ENCODE peak calls at places on chromosome 14, in four cellular contexts. One of them, this sample, is unnamed.

GRCh38 chr14:105006831-105007592 is 13.9 kb downstream of the CDCA4 start:
- ATAC-seq in GM23338: peak
- ATAC-seq in upper lobe of left lung: no peak
- ATAC-seq in Panc1: peak
- ATAC-seq in this sample: no peak

GRCh38 chr14:92481811-92482559 is 31.6 kb upstream of the RIN3 start:
- ATAC-seq in GM23338: no peak
- ATAC-seq in Panc1: no peak
- ATAC-seq in upper lobe of left lung: no peak
- ATAC-seq in this sample: no peak

GRCh38 chr14:70999117-70999516 is 91.9 kb downstream of the PCNX1 start:
- ATAC-seq in Panc1: no peak
- ATAC-seq in upper lobe of left lung: no peak
- ATAC-seq in GM23338: no peak
- ATAC-seq in this sample: no peak

GRCh38 chr14:68191567-68192321 is 372.2 kb downstream of the RAD51B start:
- ATAC-seq in Panc1: no peak
- ATAC-seq in GM23338: no peak
- ATAC-seq in upper lobe of left lung: peak
- ATAC-seq in this sample: peak

GRCh38 chr14:59342516-59343484 is 122.4 kb downstream of the GPR135 start:
- ATAC-seq in upper lobe of left lung: peak
- ATAC-seq in Panc1: no peak
- ATAC-seq in GM23338: no peak
- ATAC-seq in this sample: no peak

GRCh38 chr14:22334275-22334577 is 254.8 kb downstream of the DAD1 start:
- ATAC-seq in upper lobe of left lung: no peak
- ATAC-seq in GM23338: no peak
- ATAC-seq in Panc1: no peak
- ATAC-seq in this sample: no peak

GRCh38 chr14:49959822-49960408 is 67.0 kb downstream of the ARF6 start:
- ATAC-seq in upper lobe of left lung: peak
- ATAC-seq in GM23338: no peak
- ATAC-seq in Panc1: no peak
- ATAC-seq in this sample: no peak

GRCh38 chr14:30064454-30064853 is 136.8 kb upstream of the PRKD1 start:
- ATAC-seq in Panc1: no peak
- ATAC-seq in upper lobe of left lung: no peak
- ATAC-seq in GM23338: no peak
- ATAC-seq in this sample: no peak

GRCh38 chr14:53999061-53999488 is 42.5 kb upstream of the BMP4 start:
- ATAC-seq in Panc1: no peak
- ATAC-seq in upper lobe of left lung: peak
- ATAC-seq in GM23338: peak
- ATAC-seq in this sample: no peak

GRCh38 chr14:39957290-39957689 is 525.1 kb upstream of the FBXO33 start:
- ATAC-seq in upper lobe of left lung: no peak
- ATAC-seq in Panc1: no peak
- ATAC-seq in GM23338: no peak
- ATAC-seq in this sample: no peak

GRCh38 chr14:50733479-50733878 is 65.4 kb upstream of the SAV1 start:
- ATAC-seq in Panc1: no peak
- ATAC-seq in upper lobe of left lung: no peak
- ATAC-seq in GM23338: no peak
- ATAC-seq in this sample: no peak

GRCh38 chr14:106776395-106776983 is 1250.1 kb downstream of the TMEM121 start:
- ATAC-seq in upper lobe of left lung: no peak
- ATAC-seq in Panc1: no peak
- ATAC-seq in GM23338: no peak
- ATAC-seq in this sample: no peak

GRCh38 chr14:79570648-79571047 is 640.7 kb downstream of the DIO2 start:
- ATAC-seq in upper lobe of left lung: no peak
- ATAC-seq in GM23338: no peak
- ATAC-seq in Panc1: no peak
- ATAC-seq in this sample: no peak

GRCh38 chr14:49579841-49580240 is 6.3 kb downstream of the RPS29 start:
- ATAC-seq in upper lobe of left lung: no peak
- ATAC-seq in GM23338: peak
- ATAC-seq in Panc1: peak
- ATAC-seq in this sample: no peak

GRCh38 chr14:88164906-88165534 is 158.0 kb downstream of the KCNK10 start:
- ATAC-seq in GM23338: no peak
- ATAC-seq in Panc1: no peak
- ATAC-seq in upper lobe of left lung: no peak
- ATAC-seq in this sample: no peak

GRCh38 chr14:22502007-22502406 is 87.0 kb downstream of the DAD1 start:
- ATAC-seq in GM23338: no peak
- ATAC-seq in upper lobe of left lung: no peak
- ATAC-seq in Panc1: no peak
- ATAC-seq in this sample: peak

GRCh38 chr14:99244960-99245340 is 27.0 kb downstream of the BCL11B start:
- ATAC-seq in upper lobe of left lung: no peak
- ATAC-seq in Panc1: no peak
- ATAC-seq in GM23338: no peak
- ATAC-seq in this sample: no peak
- H3K27ac ChIP-seq in upper lobe of left lung: no peak
- H3K27ac ChIP-seq in Panc1: no peak
- H3K27ac ChIP-seq in GM23338: peak
- H3K27ac ChIP-seq in this sample: no peak

GRCh38 chr14:99574099-99574880 is 29.7 kb downstream of the CCDC85C start:
- ATAC-seq in upper lobe of left lung: peak
- ATAC-seq in Panc1: peak
- ATAC-seq in GM23338: peak
- ATAC-seq in this sample: peak
- H3K4me3 ChIP-seq in upper lobe of left lung: no peak
- H3K4me3 ChIP-seq in Panc1: no peak
- H3K4me3 ChIP-seq in GM23338: peak
- H3K4me3 ChIP-seq in this sample: no peak

DNA sequence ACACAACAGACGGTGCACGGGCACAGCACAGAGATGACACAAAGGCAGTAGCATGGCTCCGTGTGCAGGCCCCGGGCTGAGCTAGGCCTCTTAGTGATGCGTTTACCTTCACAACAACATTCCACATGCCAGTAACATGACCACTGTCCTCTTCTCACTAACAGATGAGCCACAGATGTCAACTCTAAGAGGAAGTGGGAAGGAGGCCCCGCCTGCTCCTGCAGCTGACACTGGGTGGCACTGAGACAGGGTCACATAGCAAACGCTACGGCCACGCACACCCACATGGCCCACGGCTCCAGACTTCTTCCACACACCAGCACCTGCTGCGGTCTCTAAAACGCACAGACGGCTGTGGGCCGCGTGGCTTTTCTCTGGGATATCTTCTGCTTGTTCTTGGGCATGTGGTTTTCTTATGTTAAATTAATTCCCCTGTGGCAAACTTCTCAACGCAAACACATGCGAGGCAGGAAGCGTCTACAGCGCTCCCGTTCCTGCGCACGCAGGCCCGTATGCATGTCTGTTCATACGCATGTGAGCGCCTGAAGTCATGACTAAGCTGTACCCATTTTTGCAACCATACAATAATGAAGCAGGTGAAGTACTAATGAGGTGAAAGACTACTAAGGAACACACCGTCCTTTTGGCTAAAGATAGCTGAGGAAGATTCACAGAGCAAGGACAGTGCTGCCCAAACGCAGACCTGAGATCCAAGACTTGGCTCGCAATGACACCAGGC is 26.8 kb downstream of the AMN start:
- ATAC-seq in Panc1: peak
- ATAC-seq in upper lobe of left lung: no peak
- ATAC-seq in GM23338: no peak
- ATAC-seq in this sample: no peak
- TF ChIP-seq POLR2AphosphoS5 in Panc1: no peak
- TF ChIP-seq POLR2AphosphoS5 in upper lobe of left lung: no peak
- TF ChIP-seq POLR2AphosphoS5 in GM23338: no peak
- TF ChIP-seq POLR2AphosphoS5 in this sample: no peak

GRCh38 chr14:91350813-91351507 is 66.7 kb downstream of the CCDC88C start:
- ATAC-seq in Panc1: peak
- ATAC-seq in upper lobe of left lung: peak
- ATAC-seq in GM23338: no peak
- ATAC-seq in this sample: no peak
- H3K27ac ChIP-seq in Panc1: peak
- H3K27ac ChIP-seq in upper lobe of left lung: peak
- H3K27ac ChIP-seq in GM23338: no peak
- H3K27ac ChIP-seq in this sample: peak

This sample was measured in gastroesophageal sphincter.